ENCODE peak calls at places on chromosomes 2 and 18, in six cellular contexts. One of them, this sample, is unnamed.

GRCh38 chr18:48732767-48733424 is 194.1 kb downstream of the CTIF start:
- DNase-seq in WTC11: no peak
- DNase-seq in A549: no peak
- DNase-seq in SK-N-SH: no peak
- DNase-seq in K562: peak; percentile 33
- DNase-seq in endothelial cell of umbilical vein: no peak
- DNase-seq in this sample: no peak

GRCh38 chr2:111617299-111617803 is 266.6 kb downstream of the ANAPC1 start:
- DNase-seq in WTC11: no peak
- DNase-seq in A549: no peak
- DNase-seq in SK-N-SH: no peak
- DNase-seq in K562: no peak
- DNase-seq in endothelial cell of umbilical vein: peak; percentile 78
- DNase-seq in this sample: no peak

GRCh38 chr2:156077041-156077735 is 255.3 kb downstream of the NR4A2 start:
- DNase-seq in WTC11: no peak
- DNase-seq in A549: no peak
- DNase-seq in SK-N-SH: no peak
- DNase-seq in K562: no peak
- DNase-seq in endothelial cell of umbilical vein: no peak
- DNase-seq in this sample: no peak

GRCh38 chr2:27071990-27072830 is 756 bp upstream of the OST4 start:
- DNase-seq in WTC11: peak; percentile 57
- DNase-seq in A549: no peak
- DNase-seq in SK-N-SH: peak; percentile 89
- DNase-seq in K562: no peak
- DNase-seq in endothelial cell of umbilical vein: peak; percentile 32
- DNase-seq in this sample: peak; percentile 54

GRCh38 chr18:6644841-6645240 is 84.7 kb upstream of the ARHGAP28 start:
- DNase-seq in WTC11: no peak
- DNase-seq in A549: no peak
- DNase-seq in SK-N-SH: no peak
- DNase-seq in K562: no peak
- DNase-seq in endothelial cell of umbilical vein: no peak
- DNase-seq in this sample: no peak

GRCh38 chr2:169716229-169716886 is 17.3 kb upstream of the KLHL23 start:
- DNase-seq in WTC11: no peak
- DNase-seq in A549: no peak
- DNase-seq in SK-N-SH: peak; percentile 73
- DNase-seq in K562: peak; percentile 48
- DNase-seq in endothelial cell of umbilical vein: peak; percentile 26
- DNase-seq in this sample: no peak

GRCh38 chr2:9658972-9659371 is 28.2 kb upstream of the YWHAQ start:
- DNase-seq in WTC11: no peak
- DNase-seq in A549: no peak
- DNase-seq in SK-N-SH: no peak
- DNase-seq in K562: no peak
- DNase-seq in endothelial cell of umbilical vein: no peak
- DNase-seq in this sample: no peak

GRCh38 chr2:177164584-177165052 is 48.0 kb upstream of the HNRNPA3 start:
- DNase-seq in WTC11: peak; percentile 85
- DNase-seq in A549: peak; percentile 49
- DNase-seq in SK-N-SH: peak; percentile 78
- DNase-seq in K562: peak; percentile 81
- DNase-seq in endothelial cell of umbilical vein: peak; percentile 92
- DNase-seq in this sample: peak; percentile 86

GRCh38 chr2:42457011-42457410 is 36.8 kb downstream of the KCNG3 start:
- DNase-seq in WTC11: peak; percentile 38
- DNase-seq in A549: no peak
- DNase-seq in SK-N-SH: no peak
- DNase-seq in K562: no peak
- DNase-seq in endothelial cell of umbilical vein: no peak
- DNase-seq in this sample: peak; percentile 14

DNA sequence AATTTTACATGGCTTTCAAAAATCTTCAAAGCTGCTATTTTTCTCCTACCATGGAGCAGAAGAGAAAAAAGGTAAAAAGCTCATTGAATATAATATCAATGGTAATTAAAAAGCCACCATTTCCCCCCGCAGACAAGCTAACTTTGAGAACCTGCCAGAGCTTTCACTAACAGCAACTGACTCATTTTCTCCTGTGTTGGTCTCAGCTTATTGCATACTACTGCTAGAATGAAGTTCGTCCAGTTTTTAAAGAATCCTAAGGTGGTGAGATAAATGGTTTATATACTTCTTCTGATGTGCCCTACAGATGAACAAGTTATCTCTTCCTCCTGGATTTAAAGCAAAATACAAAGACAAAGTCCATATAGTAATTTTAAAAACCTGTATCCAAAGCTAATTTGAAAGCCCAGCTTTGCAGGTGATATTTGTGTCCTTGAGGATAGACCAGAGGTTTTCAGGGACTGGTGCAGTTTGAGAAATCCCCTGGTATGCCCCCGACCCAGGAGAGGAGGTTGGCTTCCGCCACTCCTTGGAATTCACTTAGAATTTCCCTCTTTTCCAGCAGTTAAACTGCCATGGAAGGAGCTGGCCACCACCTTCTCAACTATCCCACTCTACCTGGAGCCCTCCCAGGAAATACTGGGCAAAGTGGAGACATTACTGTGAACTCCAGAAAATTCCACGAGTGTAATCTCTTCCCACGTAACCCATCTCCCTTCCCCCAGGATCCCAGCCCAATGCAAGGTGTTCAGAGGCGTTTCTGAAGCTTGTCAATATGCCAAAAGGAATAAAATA is 17.5 kb downstream of the YPEL5 start:
- DNase-seq in WTC11: no peak
- DNase-seq in A549: no peak
- DNase-seq in SK-N-SH: no peak
- DNase-seq in K562: no peak
- DNase-seq in endothelial cell of umbilical vein: no peak
- DNase-seq in this sample: no peak
- TF ChIP-seq CTCF in WTC11: no peak
- TF ChIP-seq CTCF in A549: no peak
- TF ChIP-seq CTCF in SK-N-SH: no peak
- TF ChIP-seq CTCF in K562: no peak
- TF ChIP-seq CTCF in endothelial cell of umbilical vein: no peak
- TF ChIP-seq CTCF in this sample: no peak

GRCh38 chr2:77270433-77270832 is 251.7 kb downstream of the LRRTM4 start:
- DNase-seq in WTC11: no peak
- DNase-seq in A549: no peak
- DNase-seq in SK-N-SH: no peak
- DNase-seq in K562: no peak
- DNase-seq in endothelial cell of umbilical vein: no peak
- DNase-seq in this sample: peak; percentile 43
- TF ChIP-seq MAX in WTC11: no peak
- TF ChIP-seq MAX in A549: no peak
- TF ChIP-seq MAX in SK-N-SH: no peak
- TF ChIP-seq MAX in K562: no peak
- TF ChIP-seq MAX in endothelial cell of umbilical vein: no peak
- TF ChIP-seq MAX in this sample: no peak

DNA sequence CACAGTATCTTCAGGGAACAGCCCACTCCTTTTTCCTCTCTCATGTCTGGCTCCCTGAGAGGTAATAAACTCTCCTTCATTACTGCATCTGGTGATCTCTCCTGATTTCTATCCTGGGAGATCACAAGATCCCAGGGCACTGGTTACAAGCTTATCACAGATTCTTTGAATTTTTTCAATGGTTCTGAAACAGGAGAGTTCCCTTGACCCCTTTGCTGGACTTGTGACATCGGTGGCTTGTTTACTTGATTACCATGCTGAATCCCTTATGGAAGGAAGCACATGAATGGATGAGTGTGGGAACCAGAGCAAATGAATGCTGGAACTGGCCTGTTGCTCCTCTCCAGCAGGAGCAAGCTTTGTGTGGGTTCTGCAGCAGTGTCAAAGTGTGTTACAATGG is 67.2 kb upstream of the HNMT start:
- DNase-seq in WTC11: no peak
- DNase-seq in A549: no peak
- DNase-seq in SK-N-SH: no peak
- DNase-seq in K562: no peak
- DNase-seq in endothelial cell of umbilical vein: no peak
- DNase-seq in this sample: no peak
- TF ChIP-seq CTCF in WTC11: no peak
- TF ChIP-seq CTCF in A549: no peak
- TF ChIP-seq CTCF in SK-N-SH: no peak
- TF ChIP-seq CTCF in K562: no peak
- TF ChIP-seq CTCF in endothelial cell of umbilical vein: no peak
- TF ChIP-seq CTCF in this sample: no peak

DNA sequence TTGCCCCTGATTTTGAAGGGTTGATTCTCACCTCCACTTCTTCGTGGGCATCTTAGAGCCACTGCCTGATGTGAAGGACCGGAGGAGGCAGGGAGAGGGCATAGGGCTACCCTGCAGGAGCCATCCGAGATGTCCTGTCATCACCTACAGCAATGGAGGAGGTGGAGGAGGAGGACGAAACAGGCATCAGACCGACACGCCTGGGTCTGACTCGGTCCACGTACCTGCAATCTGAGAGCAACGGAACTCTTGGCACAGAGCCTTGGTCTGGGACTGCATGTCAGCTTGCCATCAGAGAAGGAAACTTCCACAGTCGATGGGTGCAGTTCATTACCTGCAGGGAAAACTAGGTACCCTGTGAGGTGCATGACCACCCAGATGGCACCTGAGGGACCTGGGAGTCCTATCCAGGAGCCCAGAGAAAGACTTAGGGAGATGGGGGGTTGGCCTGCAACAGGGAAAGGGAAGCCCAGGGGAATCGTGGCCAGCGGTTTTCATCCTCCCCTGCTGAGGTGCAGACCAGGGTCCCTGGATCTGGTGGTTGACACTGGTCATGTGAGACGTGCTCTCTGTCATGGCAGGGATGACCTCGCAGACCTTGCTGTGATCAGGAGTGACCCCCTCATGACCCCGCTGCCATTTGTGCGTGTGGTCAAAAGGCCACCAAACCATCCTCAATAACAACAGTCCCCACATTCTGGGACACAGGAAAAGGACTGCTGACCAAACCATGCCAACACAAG is 190.8 kb downstream of the SEPTIN10 start:
- DNase-seq in WTC11: no peak
- DNase-seq in A549: no peak
- DNase-seq in SK-N-SH: no peak
- DNase-seq in K562: no peak
- DNase-seq in endothelial cell of umbilical vein: no peak
- DNase-seq in this sample: no peak
- TF ChIP-seq MAX in WTC11: no peak
- TF ChIP-seq MAX in A549: no peak
- TF ChIP-seq MAX in SK-N-SH: no peak
- TF ChIP-seq MAX in K562: no peak
- TF ChIP-seq MAX in endothelial cell of umbilical vein: no peak
- TF ChIP-seq MAX in this sample: no peak

GRCh38 chr2:173493874-173494273 is 139.2 kb downstream of the CDCA7 start:
- DNase-seq in WTC11: no peak
- DNase-seq in A549: no peak
- DNase-seq in SK-N-SH: no peak
- DNase-seq in K562: no peak
- DNase-seq in endothelial cell of umbilical vein: no peak
- DNase-seq in this sample: no peak
- TF ChIP-seq CTCF in WTC11: no peak
- TF ChIP-seq CTCF in A549: no peak
- TF ChIP-seq CTCF in SK-N-SH: peak; percentile 16
- TF ChIP-seq CTCF in K562: no peak
- TF ChIP-seq CTCF in endothelial cell of umbilical vein: no peak
- TF ChIP-seq CTCF in this sample: no peak

GRCh38 chr2:85655961-85656403 is 12.0 kb downstream of the SFTPB start:
- DNase-seq in WTC11: no peak
- DNase-seq in A549: peak; percentile 73
- DNase-seq in SK-N-SH: no peak
- DNase-seq in K562: no peak
- DNase-seq in endothelial cell of umbilical vein: no peak
- DNase-seq in this sample: no peak
- TF ChIP-seq MAX in WTC11: no peak
- TF ChIP-seq MAX in A549: no peak
- TF ChIP-seq MAX in SK-N-SH: no peak
- TF ChIP-seq MAX in K562: no peak
- TF ChIP-seq MAX in endothelial cell of umbilical vein: no peak
- TF ChIP-seq MAX in this sample: no peak

DNA sequence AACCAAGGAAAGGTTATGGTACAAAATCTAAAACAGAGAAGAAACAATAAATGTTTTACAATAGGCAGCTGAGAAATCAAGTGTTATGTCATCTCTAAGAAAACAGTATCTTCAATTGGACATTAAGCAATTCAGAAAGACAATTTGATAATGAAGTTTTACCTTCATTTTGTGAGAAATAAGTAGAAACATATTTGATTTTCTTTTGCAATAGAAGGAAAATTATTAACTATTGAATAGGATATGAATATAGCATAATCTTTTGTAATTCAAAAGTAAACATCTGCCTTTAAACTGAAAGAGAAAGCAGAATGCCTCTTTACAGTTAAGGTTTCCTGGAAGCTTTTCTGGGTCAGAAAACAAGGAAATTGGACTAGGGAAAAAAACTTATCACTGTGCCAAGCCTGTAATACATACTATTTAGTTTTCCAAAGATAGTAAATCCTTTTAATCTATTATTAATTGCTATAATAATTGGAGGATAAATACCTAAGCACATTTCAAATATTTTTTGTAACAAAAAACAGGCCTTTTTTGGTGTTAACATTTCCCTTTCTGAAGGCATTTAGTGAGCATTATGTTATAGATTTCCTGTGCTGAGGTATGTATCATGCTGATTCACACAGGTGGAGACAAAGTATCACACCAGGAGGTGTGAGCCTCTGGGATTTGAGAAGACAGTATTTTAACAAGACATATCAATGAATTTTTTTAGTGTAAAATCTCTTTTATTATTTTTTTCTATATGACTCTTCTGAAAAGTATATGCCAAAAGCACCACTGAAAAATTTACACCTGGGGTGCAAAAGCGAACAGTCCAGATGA is 947.0 kb upstream of the CDH2 start:
- DNase-seq in WTC11: no peak
- DNase-seq in A549: no peak
- DNase-seq in SK-N-SH: no peak
- DNase-seq in K562: no peak
- DNase-seq in endothelial cell of umbilical vein: peak; percentile 50
- DNase-seq in this sample: no peak
- TF ChIP-seq CTCF in WTC11: no peak
- TF ChIP-seq CTCF in A549: no peak
- TF ChIP-seq CTCF in SK-N-SH: no peak
- TF ChIP-seq CTCF in K562: no peak
- TF ChIP-seq CTCF in endothelial cell of umbilical vein: no peak
- TF ChIP-seq CTCF in this sample: no peak

GRCh38 chr2:46489430-46489829 is 10.1 kb downstream of the TMEM247 start:
- DNase-seq in WTC11: no peak
- DNase-seq in A549: no peak
- DNase-seq in SK-N-SH: peak; percentile 50
- DNase-seq in K562: no peak
- DNase-seq in endothelial cell of umbilical vein: no peak
- DNase-seq in this sample: no peak
- TF ChIP-seq MAX in WTC11: no peak
- TF ChIP-seq MAX in A549: no peak
- TF ChIP-seq MAX in SK-N-SH: no peak
- TF ChIP-seq MAX in K562: no peak
- TF ChIP-seq MAX in endothelial cell of umbilical vein: no peak
- TF ChIP-seq MAX in this sample: no peak

This sample was measured in NB4.